ENCODE peak calls at places on chromosomes 6 and 20, in seven cellular contexts. A, W, J, H, C, Q and O are unnamed samples.

GRCh38 chr6:168180548-168181011 is 101.6 kb upstream of the FRMD1 start:
- DNase-seq in A (no peak), W (no peak), J (no peak), H (no peak), C (no peak), Q (no peak), O (no peak)

GRCh38 chr20:39631557-39631956 is 669.4 kb downstream of the DHX35 start:
- DNase-seq in A (no peak), W (no peak), J (no peak), H (no peak), C (no peak), Q (no peak), O (peak; percentile 12)

GRCh38 chr20:8805737-8806442 is 263.0 kb upstream of the PLCB4 start:
- DNase-seq in A (no peak), W (no peak), J (no peak), H (no peak), C (no peak), Q (no peak), O (no peak)

GRCh38 chr6:25267662-25268061 is 11.5 kb upstream of the CARMIL1 start:
- DNase-seq in A (no peak), W (no peak), J (no peak), H (no peak), C (no peak), Q (no peak), O (no peak)

GRCh38 chr20:53794529-53795115 is 201.0 kb upstream of the ZNF217 start:
- DNase-seq in A (no peak), W (no peak), J (no peak), H (no peak), C (no peak), Q (no peak), O (peak; percentile 38)

GRCh38 chr6:24960991-24961475 is 25.3 kb upstream of the RIPOR2 start:
- DNase-seq in A (peak; percentile 7), W (no peak), J (no peak), H (no peak), C (no peak), Q (no peak), O (no peak)

GRCh38 chr6:158040804-158041347 is 59.2 kb downstream of the SYNJ2 start:
- DNase-seq in A (no peak), W (no peak), J (no peak), H (peak; percentile 76), C (peak; percentile 45), Q (no peak), O (peak; percentile 87)

GRCh38 chr6:122620902-122621301 is 10.7 kb downstream of the PKIB start:
- DNase-seq in A (no peak), W (no peak), J (no peak), H (peak; percentile 62), C (no peak), Q (no peak), O (no peak)

GRCh38 chr6:139003751-139004150 is 15.7 kb upstream of the REPS1 start:
- DNase-seq in A (no peak), W (no peak), J (no peak), H (no peak), C (no peak), Q (no peak), O (no peak)

GRCh38 chr6:109351231-109352132 is 30.8 kb downstream of the CD164 start:
- DNase-seq in A (no peak), W (no peak), J (no peak), H (peak; percentile 40), C (no peak), Q (no peak), O (no peak)

GRCh38 chr6:89146748-89147715 is 1.2 kb downstream of the PM20D2 start:
- DNase-seq in A (peak; percentile 47), W (no peak), J (no peak), H (peak; percentile 40), C (peak; percentile 70), Q (no peak), O (no peak)

GRCh38 chr6:143060806-143061596 is at the start of gene AIG1:
- DNase-seq in A (peak; percentile 63), W (peak; percentile 45), J (peak; percentile 61), H (no peak), C (peak; percentile 86), Q (no peak), O (peak; percentile 33)

GRCh38 chr20:40191573-40191972 is 497.5 kb downstream of the MAFB start:
- DNase-seq in A (no peak), W (no peak), J (no peak), H (no peak), C (no peak), Q (no peak), O (no peak)

GRCh38 chr20:32338665-32339064 is 19.5 kb upstream of the ASXL1 start:
- DNase-seq in A (no peak), W (no peak), J (no peak), H (no peak), C (no peak), Q (no peak), O (no peak)

GRCh38 chr6:67694127-67694526 is 941.0 kb upstream of the ADGRB3 start:
- DNase-seq in A (no peak), W (no peak), J (no peak), H (no peak), C (no peak), Q (no peak), O (no peak)

GRCh38 chr20:56788671-56789610 is 159.8 kb downstream of the TFAP2C start:
- DNase-seq in A (no peak), W (no peak), J (no peak), H (no peak), C (no peak), Q (no peak), O (no peak)

GRCh38 chr6:44058617-44059358 is 68.5 kb downstream of the MRPL14 start:
- DNase-seq in A (peak; percentile 95), W (no peak), J (no peak), H (peak; percentile 100), C (peak; percentile 91), Q (peak; percentile 63), O (peak; percentile 100)

GRCh38 chr6:44054635-44055559 is 72.4 kb downstream of the MRPL14 start:
- DNase-seq in A (no peak), W (no peak), J (no peak), H (peak; percentile 44), C (peak; percentile 42), Q (no peak), O (no peak)

GRCh38 chr6:44057238-44057930 is 69.9 kb downstream of the MRPL14 start:
- DNase-seq in A (no peak), W (no peak), J (no peak), H (no peak), C (no peak), Q (no peak), O (no peak)

GRCh38 chr6:44057931-44058616 is 69.2 kb downstream of the MRPL14 start:
- DNase-seq in A (no peak), W (no peak), J (no peak), H (peak; percentile 55), C (no peak), Q (no peak), O (no peak)

DNA sequence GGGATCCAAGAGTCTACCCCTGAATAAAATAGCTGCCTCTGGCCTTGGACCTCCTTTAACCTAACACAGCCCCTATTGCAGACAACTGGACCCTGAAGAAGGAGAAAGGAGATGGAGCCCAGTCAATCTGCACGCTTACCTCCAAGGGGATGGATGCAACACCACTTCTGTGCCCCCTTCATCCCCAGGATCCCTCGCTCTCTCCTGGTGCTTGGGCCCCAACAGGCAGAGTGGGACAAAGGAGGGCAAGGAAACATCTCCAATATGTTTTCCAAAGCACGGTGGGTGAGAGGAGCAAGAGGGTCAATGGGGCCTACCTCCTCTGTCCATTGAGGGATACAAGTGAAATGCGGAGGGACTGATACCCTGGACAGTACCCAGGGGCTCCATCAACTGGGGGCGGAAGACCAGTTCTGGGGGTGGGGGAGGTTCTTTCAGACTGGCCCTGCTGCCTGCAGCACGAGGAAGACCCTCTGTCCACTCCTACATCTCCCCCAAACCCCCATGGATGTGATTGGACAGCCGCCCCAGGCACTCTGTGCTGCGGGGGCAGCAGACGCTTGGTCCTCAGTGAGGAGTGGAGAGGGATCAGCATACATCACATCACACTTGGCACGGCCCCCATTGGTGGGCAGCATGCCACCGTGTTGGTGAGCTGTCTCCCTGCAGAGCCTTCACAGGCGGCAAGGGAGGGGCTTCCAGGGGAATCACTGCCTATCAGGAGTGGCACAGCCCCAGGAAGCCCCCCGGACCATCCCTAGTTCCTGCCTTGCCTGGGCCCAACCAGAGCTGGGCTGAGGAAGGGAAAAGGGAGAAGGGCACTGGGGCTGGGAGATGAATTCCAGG is 70.6 kb downstream of the MRPL14 start:
- DNase-seq in A (peak; percentile 63), W (no peak), J (no peak), H (peak; percentile 89), C (peak; percentile 66), Q (peak; percentile 73), O (no peak)
- H3K27ac ChIP-seq in A (peak overlapping the region; percentile 93), W (no peak overlapping the region), J (no peak overlapping the region), H (peak overlapping the region; percentile 96), C (no peak overlapping the region), Q (peak overlapping the region; percentile 87), O (peak overlapping the region; percentile 97)

GRCh38 chr6:54992789-54993188 is 146.2 kb downstream of the FAM83B start:
- DNase-seq in A (no peak), W (no peak), J (no peak), H (no peak), C (no peak), Q (no peak), O (no peak)

GRCh38 chr6:54988576-54988975 is 142.0 kb downstream of the FAM83B start:
- DNase-seq in A (no peak), W (no peak), J (no peak), H (peak; percentile 16), C (no peak), Q (no peak), O (no peak)

GRCh38 chr6:54991761-54992330 is 145.3 kb downstream of the FAM83B start:
- DNase-seq in A (no peak), W (no peak), J (no peak), H (no peak), C (no peak), Q (no peak), O (no peak)

GRCh38 chr6:54990001-54990400 is 143.4 kb downstream of the FAM83B start:
- DNase-seq in A (no peak), W (no peak), J (no peak), H (no peak), C (no peak), Q (no peak), O (no peak)

GRCh38 chr6:54987906-54988305 is 141.3 kb downstream of the FAM83B start:
- DNase-seq in A (no peak), W (no peak), J (no peak), H (no peak), C (no peak), Q (no peak), O (no peak)
- H3K27ac ChIP-seq in A (no peak overlapping the region), W (no peak overlapping the region), J (no peak overlapping the region), H (no peak overlapping the region), C (no peak overlapping the region), Q (no peak overlapping the region), O (no peak overlapping the region)

GRCh38 chr6:90159452-90159851 is 137.2 kb downstream of the BACH2 start:
- DNase-seq in A (peak; percentile 8), W (no peak), J (no peak), H (no peak), C (no peak), Q (no peak), O (no peak)
- H3K27ac ChIP-seq in A (no peak overlapping the region), W (no peak overlapping the region), J (no peak overlapping the region), H (no peak overlapping the region), C (no peak overlapping the region), Q (no peak overlapping the region), O (no peak overlapping the region)

GRCh38 chr6:106903299-106903698 is 71.2 kb downstream of the CD24 start:
- DNase-seq in A (no peak), W (no peak), J (no peak), H (no peak), C (no peak), Q (no peak), O (no peak)
- H3K27ac ChIP-seq in A (no peak overlapping the region), W (no peak overlapping the region), J (no peak overlapping the region), H (no peak overlapping the region), C (no peak overlapping the region), Q (no peak overlapping the region), O (no peak overlapping the region)